ENCODE peak calls at places on chromosome 6, in six cellular contexts. One of them, this sample, is unnamed. For H3K4me1, the result is how much of the 10 kb centered on the place peaks cover.

GRCh38 chr6:2020909-2021308 is 224.5 kb downstream of the GMDS start:
- DNase-seq in adrenal gland: no peak
- DNase-seq in IMR-90: peak
- DNase-seq in transverse colon: no peak
- DNase-seq in A549: no peak
- DNase-seq in ovary: no peak
- DNase-seq in this sample: no peak

GRCh38 chr6:72975346-72975745 is 249.9 kb downstream of the KHDC1L start:
- DNase-seq in adrenal gland: no peak
- DNase-seq in IMR-90: no peak
- DNase-seq in transverse colon: no peak
- DNase-seq in A549: no peak
- DNase-seq in ovary: no peak
- DNase-seq in this sample: no peak

GRCh38 chr6:151869787-151870186 is 62.3 kb downstream of the ESR1 start:
- DNase-seq in adrenal gland: no peak
- DNase-seq in IMR-90: no peak
- DNase-seq in transverse colon: no peak
- DNase-seq in A549: no peak
- DNase-seq in ovary: no peak
- DNase-seq in this sample: no peak

GRCh38 chr6:164109770-164110140 is 695.2 kb downstream of the QKI start:
- DNase-seq in adrenal gland: peak
- DNase-seq in IMR-90: no peak
- DNase-seq in transverse colon: no peak
- DNase-seq in A549: no peak
- DNase-seq in ovary: no peak
- DNase-seq in this sample: no peak

GRCh38 chr6:113649276-113649675 is 207.9 kb upstream of the MARCKS start:
- DNase-seq in adrenal gland: no peak
- DNase-seq in IMR-90: no peak
- DNase-seq in transverse colon: no peak
- DNase-seq in A549: no peak
- DNase-seq in ovary: no peak
- DNase-seq in this sample: no peak

GRCh38 chr6:126054802-126055201 is 68.5 kb downstream of the TRMT11 start:
- DNase-seq in adrenal gland: no peak
- DNase-seq in IMR-90: no peak
- DNase-seq in transverse colon: no peak
- DNase-seq in A549: no peak
- DNase-seq in ovary: no peak
- DNase-seq in this sample: no peak

GRCh38 chr6:74551896-74552295 is 654.0 kb downstream of the COL12A1 start:
- DNase-seq in adrenal gland: no peak
- DNase-seq in IMR-90: peak
- DNase-seq in transverse colon: no peak
- DNase-seq in A549: no peak
- DNase-seq in ovary: no peak
- DNase-seq in this sample: no peak

GRCh38 chr6:125810435-125810834 is 19.7 kb downstream of the NCOA7 start:
- DNase-seq in adrenal gland: no peak
- DNase-seq in IMR-90: no peak
- DNase-seq in transverse colon: no peak
- DNase-seq in A549: no peak
- DNase-seq in ovary: no peak
- DNase-seq in this sample: no peak

GRCh38 chr6:154414021-154414813 is 57.6 kb upstream of the IPCEF1 start:
- DNase-seq in adrenal gland: no peak
- DNase-seq in IMR-90: peak
- DNase-seq in transverse colon: no peak
- DNase-seq in A549: peak
- DNase-seq in ovary: no peak
- DNase-seq in this sample: no peak

GRCh38 chr6:163352011-163352685 is 62.4 kb upstream of the QKI start:
- DNase-seq in adrenal gland: no peak
- DNase-seq in IMR-90: no peak
- DNase-seq in transverse colon: no peak
- DNase-seq in A549: no peak
- DNase-seq in ovary: no peak
- DNase-seq in this sample: no peak

GRCh38 chr6:11050735-11051134 is 6.6 kb upstream of the ELOVL2 start:
- DNase-seq in adrenal gland: no peak
- DNase-seq in IMR-90: peak
- DNase-seq in transverse colon: no peak
- DNase-seq in A549: no peak
- DNase-seq in ovary: no peak
- DNase-seq in this sample: no peak

GRCh38 chr6:167578371-167578901 is 248.3 kb upstream of the AFDN start:
- DNase-seq in adrenal gland: no peak
- DNase-seq in IMR-90: no peak
- DNase-seq in transverse colon: no peak
- DNase-seq in A549: no peak
- DNase-seq in ovary: no peak
- DNase-seq in this sample: no peak

GRCh38 chr6:147970970-147971369 is 371.7 kb upstream of the SASH1 start:
- DNase-seq in adrenal gland: no peak
- DNase-seq in IMR-90: peak
- DNase-seq in transverse colon: no peak
- DNase-seq in A549: no peak
- DNase-seq in ovary: no peak
- DNase-seq in this sample: no peak

GRCh38 chr6:156026543-156027268 is 571.1 kb upstream of the NOX3 start:
- DNase-seq in adrenal gland: no peak
- DNase-seq in IMR-90: no peak
- DNase-seq in transverse colon: no peak
- DNase-seq in A549: no peak
- DNase-seq in ovary: no peak
- DNase-seq in this sample: no peak

GRCh38 chr6:109393882-109394281 is 11.6 kb upstream of the CD164 start:
- DNase-seq in adrenal gland: no peak
- DNase-seq in IMR-90: peak
- DNase-seq in transverse colon: no peak
- DNase-seq in A549: no peak
- DNase-seq in ovary: no peak
- DNase-seq in this sample: no peak

GRCh38 chr6:53837875-53838806 is 43.3 kb downstream of the LRRC1 start:
- DNase-seq in adrenal gland: no peak
- DNase-seq in IMR-90: peak
- DNase-seq in transverse colon: no peak
- DNase-seq in A549: no peak
- DNase-seq in ovary: peak
- DNase-seq in this sample: no peak

GRCh38 chr6:43927525-43928210 is 157.7 kb downstream of the VEGFA start:
- DNase-seq in adrenal gland: no peak
- DNase-seq in IMR-90: no peak
- DNase-seq in transverse colon: peak
- DNase-seq in A549: no peak
- DNase-seq in ovary: no peak
- DNase-seq in this sample: peak

GRCh38 chr6:107108201-107108890 is 7.0 kb downstream of the BEND3 start:
- DNase-seq in adrenal gland: no peak
- DNase-seq in IMR-90: no peak
- DNase-seq in transverse colon: no peak
- DNase-seq in A549: no peak
- DNase-seq in ovary: no peak
- DNase-seq in this sample: no peak

GRCh38 chr6:148389086-148389485 is 46.4 kb downstream of the SASH1 start:
- DNase-seq in adrenal gland: no peak
- DNase-seq in IMR-90: no peak
- DNase-seq in transverse colon: no peak
- DNase-seq in A549: no peak
- DNase-seq in ovary: no peak
- DNase-seq in this sample: no peak

GRCh38 chr6:108944707-108945685 is 96.8 kb downstream of the ARMC2 start:
- DNase-seq in adrenal gland: peak
- DNase-seq in IMR-90: peak
- DNase-seq in transverse colon: no peak
- DNase-seq in A549: no peak
- DNase-seq in ovary: peak
- DNase-seq in this sample: no peak

GRCh38 chr6:1247058-1247457 is 64.8 kb upstream of the FOXQ1 start:
- DNase-seq in adrenal gland: no peak
- DNase-seq in IMR-90: no peak
- DNase-seq in transverse colon: no peak
- DNase-seq in A549: no peak
- DNase-seq in ovary: no peak
- DNase-seq in this sample: no peak

GRCh38 chr6:35297541-35298481 is at the start of gene DEF6:
- DNase-seq in adrenal gland: peak
- DNase-seq in IMR-90: peak
- DNase-seq in transverse colon: peak
- DNase-seq in A549: no peak
- DNase-seq in ovary: peak
- DNase-seq in this sample: peak

DNA sequence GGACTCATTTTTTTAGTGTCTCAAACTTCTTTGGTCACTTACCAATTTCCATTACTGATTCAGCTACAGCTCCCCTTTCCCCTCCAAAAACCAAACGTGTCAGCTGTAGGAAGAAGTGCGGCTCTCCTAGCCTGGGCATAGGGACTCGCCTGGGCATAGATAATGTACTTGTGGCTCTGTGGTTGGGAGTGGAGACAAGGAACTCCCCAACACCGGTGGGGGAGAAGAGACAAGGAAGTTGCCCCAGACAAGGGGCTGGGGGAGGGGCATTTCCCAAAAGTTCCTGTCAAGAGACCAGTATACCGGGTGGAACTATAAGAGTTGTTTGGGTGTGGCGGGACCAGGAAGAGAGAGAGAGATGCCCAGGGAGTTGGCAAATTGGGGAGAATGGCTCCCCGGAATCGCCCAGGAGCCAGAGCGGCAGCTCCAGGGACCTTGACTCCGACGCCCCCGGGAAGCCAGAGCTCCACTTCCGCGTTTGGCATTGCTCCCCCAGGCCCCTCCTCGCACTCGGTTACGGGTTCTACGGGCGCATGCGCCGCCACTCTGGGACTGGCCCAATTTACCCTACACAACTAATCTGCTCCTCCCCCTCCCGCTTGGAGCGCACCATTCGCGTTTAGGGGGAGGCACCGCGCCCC is 871 bp upstream of the ZFAND3 start:
- DNase-seq in adrenal gland: peak
- DNase-seq in IMR-90: peak
- DNase-seq in transverse colon: peak
- DNase-seq in A549: peak
- DNase-seq in ovary: peak
- DNase-seq in this sample: peak
- TF ChIP-seq POLR2A in adrenal gland: peak
- TF ChIP-seq POLR2A in IMR-90: peak
- TF ChIP-seq POLR2A in transverse colon: peak
- TF ChIP-seq POLR2A in A549: peak
- TF ChIP-seq POLR2A in ovary: peak
- TF ChIP-seq POLR2A in this sample: peak

GRCh38 chr6:79133173-79133572 is 55.1 kb upstream of the PHIP start:
- DNase-seq in adrenal gland: no peak
- DNase-seq in IMR-90: no peak
- DNase-seq in transverse colon: no peak
- DNase-seq in A549: no peak
- DNase-seq in ovary: no peak
- DNase-seq in this sample: no peak

GRCh38 chr6:79138146-79138545 is 60.1 kb upstream of the PHIP start:
- DNase-seq in adrenal gland: no peak
- DNase-seq in IMR-90: no peak
- DNase-seq in transverse colon: no peak
- DNase-seq in A549: no peak
- DNase-seq in ovary: no peak
- DNase-seq in this sample: no peak

GRCh38 chr6:79137671-79138070 is 59.6 kb upstream of the PHIP start:
- DNase-seq in adrenal gland: no peak
- DNase-seq in IMR-90: no peak
- DNase-seq in transverse colon: no peak
- DNase-seq in A549: no peak
- DNase-seq in ovary: no peak
- DNase-seq in this sample: no peak

GRCh38 chr6:79135973-79136470 is 58.0 kb upstream of the PHIP start:
- DNase-seq in adrenal gland: no peak
- DNase-seq in IMR-90: no peak
- DNase-seq in transverse colon: no peak
- DNase-seq in A549: no peak
- DNase-seq in ovary: no peak
- DNase-seq in this sample: no peak

GRCh38 chr6:79134699-79135474 is 56.8 kb upstream of the PHIP start:
- DNase-seq in adrenal gland: no peak
- DNase-seq in IMR-90: no peak
- DNase-seq in transverse colon: no peak
- DNase-seq in A549: no peak
- DNase-seq in ovary: no peak
- DNase-seq in this sample: no peak
- H3K27ac ChIP-seq in adrenal gland: no peak
- H3K27ac ChIP-seq in IMR-90: no peak
- H3K27ac ChIP-seq in transverse colon: no peak
- H3K27ac ChIP-seq in A549: no peak
- H3K27ac ChIP-seq in ovary: no peak
- H3K27ac ChIP-seq in this sample: no peak

GRCh38 chr6:144298167-144298671 is 13.1 kb downstream of the UTRN start:
- DNase-seq in adrenal gland: no peak
- DNase-seq in IMR-90: no peak
- DNase-seq in transverse colon: no peak
- DNase-seq in A549: no peak
- DNase-seq in ovary: no peak
- DNase-seq in this sample: no peak

GRCh38 chr6:144297498-144298166 is 12.5 kb downstream of the UTRN start:
- DNase-seq in adrenal gland: no peak
- DNase-seq in IMR-90: no peak
- DNase-seq in transverse colon: no peak
- DNase-seq in A549: no peak
- DNase-seq in ovary: no peak
- DNase-seq in this sample: no peak

GRCh38 chr6:144294016-144294415 is 8.9 kb downstream of the UTRN start:
- DNase-seq in adrenal gland: no peak
- DNase-seq in IMR-90: peak
- DNase-seq in transverse colon: no peak
- DNase-seq in A549: no peak
- DNase-seq in ovary: no peak
- DNase-seq in this sample: no peak

GRCh38 chr6:144295981-144296767 is 11.0 kb downstream of the UTRN start:
- DNase-seq in adrenal gland: no peak
- DNase-seq in IMR-90: no peak
- DNase-seq in transverse colon: no peak
- DNase-seq in A549: no peak
- DNase-seq in ovary: no peak
- DNase-seq in this sample: no peak

GRCh38 chr6:144296973-144297372 is 11.8 kb downstream of the UTRN start:
- DNase-seq in adrenal gland: peak
- DNase-seq in IMR-90: no peak
- DNase-seq in transverse colon: no peak
- DNase-seq in A549: no peak
- DNase-seq in ovary: no peak
- DNase-seq in this sample: peak
- H3K4me1 ChIP-seq in adrenal gland: under half
- H3K4me1 ChIP-seq in IMR-90: under half
- H3K4me1 ChIP-seq in transverse colon: under half
- H3K4me1 ChIP-seq in A549: under half
- H3K4me1 ChIP-seq in ovary: under half
- H3K4me1 ChIP-seq in this sample: under half

GRCh38 chr6:168789699-168790098 is 348.7 kb downstream of the SMOC2 start:
- DNase-seq in adrenal gland: no peak
- DNase-seq in IMR-90: no peak
- DNase-seq in transverse colon: no peak
- DNase-seq in A549: no peak
- DNase-seq in ovary: no peak
- DNase-seq in this sample: no peak
- TF ChIP-seq POLR2A in adrenal gland: no peak
- TF ChIP-seq POLR2A in IMR-90: no peak
- TF ChIP-seq POLR2A in transverse colon: no peak
- TF ChIP-seq POLR2A in A549: no peak
- TF ChIP-seq POLR2A in ovary: no peak
- TF ChIP-seq POLR2A in this sample: no peak